ENCODE peak calls at places on chromosome X, in four cellular contexts. U is RKO, W is colonic mucosa, V is HTR-8/SVneo. L is an unnamed sample.

GRCh38 chrX:104310657-104311056 is 55.9 kb upstream of the ESX1 start:
- DNase-seq in U (no peak), W (no peak), V (no peak), L (no peak)

GRCh38 chrX:137031039-137031438 is 2.8 kb downstream of the GPR101 start:
- DNase-seq in U (no peak), W (no peak), V (no peak), L (no peak)

GRCh38 chrX:40207626-40208025 is 109.9 kb upstream of the BCOR start:
- DNase-seq in U (peak; percentile 38), W (no peak), V (peak; percentile 23), L (no peak)

GRCh38 chrX:53714580-53715335 is 28.2 kb upstream of the HUWE1 start:
- DNase-seq in U (no peak), W (no peak), V (no peak), L (no peak)

GRCh38 chrX:149491812-149492211 is 13.3 kb downstream of the IDS start:
- DNase-seq in U (no peak), W (peak; percentile 59), V (no peak), L (no peak)

GRCh38 chrX:80423000-80423399 is 2.8 kb downstream of the TENT5D start:
- DNase-seq in U (no peak), W (no peak), V (no peak), L (no peak)

GRCh38 chrX:119105826-119106225 is 21.8 kb downstream of the KIAA1210 start:
- DNase-seq in U (no peak), W (no peak), V (no peak), L (peak; percentile 15)

GRCh38 chrX:13093489-13094140 is 49.2 kb upstream of the FAM9C start:
- DNase-seq in U (no peak), W (no peak), V (no peak), L (no peak)

GRCh38 chrX:69277961-69278795 is 112.9 kb upstream of the PJA1 start:
- DNase-seq in U (no peak), W (no peak), V (no peak), L (no peak)